ENCODE peak calls at places on chromosomes 11 and 22, in five cellular contexts. W is tibial nerve, I is fibroblast of lung, V is endodermal cell, F is colonic mucosa. Y is an unnamed sample. For H3K4me1, the result is how much of the 10 kb centered on the place peaks cover.

GRCh38 chr11:3177931-3178330 is 12.8 kb upstream of the OSBPL5 start:
- DNase-seq in F (no peak), W (no peak), I (no peak), V (no peak), Y (no peak)

GRCh38 chr22:42322562-42322926 is 52.1 kb upstream of the TCF20 start:
- DNase-seq in V (no peak), I (no peak), W (no peak), F (no peak), Y (no peak)

GRCh38 chr22:45212306-45212709 is 28.4 kb downstream of the KIAA0930 start:
- DNase-seq in F (peak), I (peak), W (peak), V (peak), Y (peak)

GRCh38 chr11:120832609-120833221 is 191.2 kb upstream of the TBCEL start:
- DNase-seq in W (no peak), F (no peak), I (no peak), V (no peak), Y (no peak)

GRCh38 chr22:33204408-33204807 is 146.2 kb upstream of the SYN3 start:
- DNase-seq in I (no peak), W (no peak), F (no peak), V (no peak), Y (no peak)

GRCh38 chr11:71182791-71183556 is 69.4 kb downstream of the SHANK2 start:
- DNase-seq in W (no peak), V (peak), I (no peak), F (no peak), Y (no peak)

GRCh38 chr22:44012172-44012571 is 11.9 kb upstream of the PARVB start:
- DNase-seq in F (no peak), W (no peak), V (no peak), I (no peak), Y (no peak)

GRCh38 chr11:6414874-6415328 is 4.0 kb downstream of the APBB1 start:
- DNase-seq in F (no peak), W (no peak), I (no peak), V (no peak), Y (no peak)

GRCh38 chr11:94964934-94965333 is 8.4 kb downstream of the CWC15 start:
- DNase-seq in W (no peak), I (no peak), F (no peak), V (no peak), Y (no peak)

GRCh38 chr11:134145715-134146114 is 76.8 kb downstream of the JAM3 start:
- DNase-seq in W (no peak), I (no peak), V (no peak), F (no peak), Y (no peak)

GRCh38 chr11:8382436-8383053 is 118.9 kb upstream of the LMO1 start:
- DNase-seq in F (no peak), V (no peak), W (no peak), I (peak), Y (no peak)

GRCh38 chr22:23574877-23575276 is 5.2 kb downstream of the IGLL1 start:
- DNase-seq in V (no peak), F (no peak), I (no peak), W (no peak), Y (no peak)

GRCh38 chr11:102295045-102295444 is 22.2 kb upstream of the BIRC3 start:
- DNase-seq in V (no peak), I (no peak), W (no peak), F (no peak), Y (no peak)

GRCh38 chr11:118448294-118448693 is 12.0 kb downstream of the KMT2A start:
- DNase-seq in I (peak), V (no peak), W (no peak), F (no peak), Y (no peak)

GRCh38 chr11:112874959-112875358 is 86.3 kb upstream of the NCAM1 start:
- DNase-seq in W (no peak), I (no peak), F (no peak), V (no peak), Y (no peak)

GRCh38 chr11:93028959-93029536 is 59.6 kb downstream of the MTNR1B start:
- DNase-seq in I (no peak), V (no peak), F (no peak), W (no peak), Y (no peak)

DNA sequence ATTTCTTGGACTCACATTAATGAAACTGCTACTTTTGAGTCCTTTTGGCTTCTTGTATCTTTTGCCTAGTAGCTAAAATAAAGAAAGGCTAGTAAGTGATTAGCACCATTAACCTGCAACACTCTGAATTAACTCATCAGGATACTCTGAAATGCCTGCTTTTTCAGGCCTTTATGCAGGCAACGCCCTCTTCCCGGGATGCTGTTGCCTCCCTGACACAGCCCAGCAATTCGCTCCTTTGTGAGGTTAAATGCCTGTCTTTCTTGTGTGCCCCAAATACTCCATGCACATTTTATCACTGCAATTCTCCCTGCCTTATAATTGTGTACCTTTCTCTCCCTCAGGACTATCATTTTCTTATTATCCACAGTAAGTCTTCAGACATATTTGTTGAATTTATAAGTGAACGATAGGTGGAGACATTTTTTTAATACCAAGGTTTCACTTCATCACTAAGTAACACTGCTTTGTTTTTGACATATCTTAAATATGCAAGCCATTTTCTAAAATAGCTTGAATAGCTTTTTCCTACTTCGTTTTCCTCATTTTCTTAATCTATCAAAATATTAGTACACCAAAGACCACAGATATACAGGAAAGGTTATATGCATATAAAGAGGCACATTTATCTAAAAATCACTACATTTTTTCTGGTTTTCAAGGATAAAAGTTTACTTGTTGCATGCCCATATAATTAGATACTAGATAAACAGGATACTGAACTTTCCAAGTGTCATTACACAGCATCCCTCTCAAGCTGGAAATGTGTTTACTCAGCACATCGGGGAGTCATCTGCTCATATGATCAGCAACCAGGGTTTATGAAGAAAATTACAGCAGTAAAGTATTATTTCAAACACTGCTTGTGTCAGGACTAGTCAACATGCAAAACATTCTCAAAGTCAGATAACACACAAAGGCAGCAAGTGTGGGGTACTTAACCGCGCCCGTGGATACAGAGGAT is 48.5 kb upstream of the DDI1 start:
- DNase-seq in I (peak), W (no peak), V (no peak), F (no peak), Y (no peak)
- TF ChIP-seq CTCF in I (no peak), W (no peak), V (no peak), F (no peak), Y (no peak)

GRCh38 chr11:61613711-61614254 is 32.9 kb upstream of the SYT7 start:
- DNase-seq in I (no peak), F (no peak), V (no peak), W (no peak), Y (no peak)
- H3K27ac ChIP-seq in I (no peak), F (no peak), V (no peak), W (no peak), Y (no peak)

DNA sequence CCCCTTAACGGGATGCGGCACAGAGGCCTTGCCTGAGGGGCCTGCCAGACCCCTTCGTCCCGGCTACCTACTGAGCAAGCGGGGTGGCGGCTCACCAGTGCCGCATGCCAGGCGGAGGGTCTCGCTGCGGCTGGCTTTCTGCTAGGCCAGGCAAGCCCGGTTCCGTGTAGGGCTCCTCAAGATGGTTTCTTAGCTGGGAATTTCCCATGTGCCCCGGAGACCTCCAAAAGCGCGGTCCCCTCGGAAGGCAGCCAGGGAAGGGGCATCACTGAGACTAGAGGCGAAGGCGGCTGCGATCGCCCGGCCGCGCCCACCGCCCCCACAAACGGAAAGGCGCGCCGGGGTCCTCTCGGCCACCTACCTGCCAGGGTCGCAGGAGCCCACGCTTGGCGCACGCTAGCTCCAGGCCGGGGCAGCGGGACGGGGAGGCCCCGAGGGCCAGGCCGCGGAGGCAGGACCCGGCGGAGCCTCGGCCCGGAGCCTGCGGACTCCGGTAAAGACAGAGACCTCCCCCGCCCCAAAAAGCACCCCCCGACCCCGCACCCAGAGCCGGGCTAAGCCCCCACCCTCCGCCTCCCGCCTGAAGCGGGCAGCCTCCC is 23.8 kb downstream of the MICAL3 start:
- DNase-seq in W (no peak), F (peak), V (peak), I (no peak), Y (no peak)
- H3K4me1 ChIP-seq in W (under half), F (under half), V (under half), I (under half), Y (under half)

DNA sequence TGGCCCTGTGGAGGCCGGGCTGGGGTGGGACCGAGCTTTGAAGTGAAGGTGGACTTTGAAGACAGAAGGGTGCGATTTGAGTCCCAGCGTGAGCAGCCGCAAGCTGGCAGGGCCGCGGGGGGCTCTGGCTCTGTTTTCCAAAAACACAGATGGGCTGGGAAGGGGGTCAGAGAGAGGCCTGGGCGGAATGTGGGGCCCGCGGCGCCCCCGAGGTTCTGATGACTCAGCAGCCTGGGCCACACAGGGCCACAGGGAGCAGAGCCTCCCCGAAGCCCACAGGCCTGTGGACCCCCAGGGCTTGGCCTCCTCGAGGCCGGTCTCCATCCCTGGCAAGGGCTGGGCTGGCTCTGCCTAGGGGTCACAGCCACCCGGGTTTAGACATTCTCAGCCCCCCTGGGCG is 6.1 kb downstream of the INS start:
- DNase-seq in W (no peak), I (no peak), V (no peak), F (no peak), Y (no peak)
- TF ChIP-seq CTCF in W (no peak), I (no peak), V (no peak), F (no peak), Y (no peak)

GRCh38 chr22:22400964-22401363 is 107.6 kb downstream of the ZNF280B start:
- DNase-seq in I (no peak), W (no peak), V (peak), F (no peak), Y (no peak)

GRCh38 chr22:22401381-22401780 is 107.2 kb downstream of the ZNF280B start:
- DNase-seq in W (no peak), V (no peak), F (no peak), I (no peak), Y (no peak)

GRCh38 chr22:22398530-22399327 is 109.8 kb downstream of the ZNF280B start:
- DNase-seq in W (no peak), F (no peak), I (no peak), V (peak), Y (no peak)

GRCh38 chr22:22397875-22398524 is 110.5 kb downstream of the ZNF280B start:
- DNase-seq in I (no peak), W (no peak), V (peak), F (no peak), Y (no peak)

DNA sequence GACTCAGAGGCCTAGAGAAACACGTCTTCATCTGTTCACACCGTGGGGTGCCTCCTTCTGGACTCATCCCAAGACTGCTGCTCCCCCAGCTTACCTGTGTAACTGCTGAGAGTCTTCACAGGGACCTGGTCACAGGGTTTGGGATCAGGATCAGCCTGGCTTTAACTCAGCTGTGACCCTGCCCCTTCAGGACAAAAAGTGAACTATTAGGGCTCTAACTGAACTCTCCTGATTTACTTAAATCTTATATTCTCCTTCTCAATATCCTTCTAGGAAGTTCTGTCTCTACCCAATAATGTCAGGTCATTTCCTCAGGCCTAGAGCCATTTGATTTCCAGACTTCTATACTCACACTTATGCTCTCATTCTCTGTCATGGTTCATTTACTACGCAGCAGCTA is 108.4 kb downstream of the ZNF280B start:
- DNase-seq in W (no peak), I (no peak), V (peak), F (no peak), Y (no peak)
- H3K27ac ChIP-seq in W (no peak), I (no peak), V (no peak), F (no peak), Y (no peak)

GRCh38 chr11:19736831-19737230 is 24.2 kb downstream of the NAV2 start:
- DNase-seq in F (no peak), I (no peak), W (no peak), V (no peak), Y (no peak)
- H3K4me1 ChIP-seq in F (under half), I (under half), W (under half), V (under half), Y (under half)

GRCh38 chr11:66467034-66467659 is 442 bp downstream of the PELI3 start:
- DNase-seq in W (no peak), V (no peak), F (peak), I (no peak), Y (no peak)
- TF ChIP-seq CTCF in W (no peak), V (peak), F (no peak), I (peak), Y (no peak)

Y was measured in left lung.